ENCODE peak calls at places on chromosomes 5 and 9, in six cellular contexts. E is heart right ventricle, O is pancreas, D is GM23248, A is Peyer's patch, T is ovary. W is an unnamed sample.

GRCh38 chr9:93058357-93059096 is at the start of gene SUSD3:
- DNase-seq in T (peak), A (peak), D (no peak), O (peak), E (peak), W (peak)

GRCh38 chr5:122401991-122402710 is 90.1 kb downstream of the SNCAIP start:
- DNase-seq in A (no peak), D (no peak), T (no peak), O (no peak), E (no peak), W (no peak)

GRCh38 chr9:4812872-4813271 is 20.1 kb downstream of the RCL1 start:
- DNase-seq in E (no peak), O (no peak), D (no peak), T (no peak), A (no peak), W (no peak)

GRCh38 chr5:14105717-14106435 is 37.3 kb upstream of the TRIO start:
- DNase-seq in T (peak), A (no peak), E (no peak), D (peak), O (peak), W (no peak)

GRCh38 chr5:79235578-79236363 is at the start of gene JMY:
- DNase-seq in A (peak), T (peak), D (peak), E (peak), O (peak), W (peak)

GRCh38 chr5:115738807-115739206 is 77.7 kb downstream of the CDO1 start:
- DNase-seq in T (no peak), A (no peak), E (no peak), D (no peak), O (no peak), W (no peak)

GRCh38 chr9:133813749-133814585 is 75.8 kb upstream of the SARDH start:
- DNase-seq in E (peak), D (no peak), O (no peak), A (no peak), T (no peak), W (no peak)

GRCh38 chr9:106657951-106658350 is 205.0 kb upstream of the ZNF462 start:
- DNase-seq in O (no peak), A (no peak), E (no peak), D (no peak), T (no peak), W (no peak)

GRCh38 chr5:3381206-3381825 is 214.3 kb upstream of the IRX1 start:
- DNase-seq in D (no peak), A (no peak), O (no peak), E (no peak), T (no peak), W (no peak)

GRCh38 chr5:58958701-58959100 is 375.8 kb downstream of the RAB3C start:
- DNase-seq in D (no peak), T (no peak), A (no peak), O (no peak), E (no peak), W (no peak)

GRCh38 chr9:15513335-15513734 is 2.6 kb upstream of the PSIP1 start:
- DNase-seq in E (no peak), D (peak), A (no peak), T (no peak), O (no peak), W (no peak)

GRCh38 chr5:27048507-27048906 is 10.1 kb upstream of the CDH9 start:
- DNase-seq in T (no peak), E (no peak), O (no peak), A (no peak), D (no peak), W (no peak)

GRCh38 chr9:31034311-31034710 is 1350.1 kb upstream of the ACO1 start:
- DNase-seq in T (no peak), A (no peak), E (no peak), O (peak), D (no peak), W (no peak)

GRCh38 chr9:79663878-79664277 is 92.1 kb downstream of the TLE4 start:
- DNase-seq in T (no peak), O (no peak), A (no peak), E (no peak), D (peak), W (no peak)

GRCh38 chr9:107768224-107768623 is 278.7 kb upstream of the KLF4 start:
- DNase-seq in D (no peak), E (peak), T (no peak), O (no peak), A (no peak), W (no peak)

DNA sequence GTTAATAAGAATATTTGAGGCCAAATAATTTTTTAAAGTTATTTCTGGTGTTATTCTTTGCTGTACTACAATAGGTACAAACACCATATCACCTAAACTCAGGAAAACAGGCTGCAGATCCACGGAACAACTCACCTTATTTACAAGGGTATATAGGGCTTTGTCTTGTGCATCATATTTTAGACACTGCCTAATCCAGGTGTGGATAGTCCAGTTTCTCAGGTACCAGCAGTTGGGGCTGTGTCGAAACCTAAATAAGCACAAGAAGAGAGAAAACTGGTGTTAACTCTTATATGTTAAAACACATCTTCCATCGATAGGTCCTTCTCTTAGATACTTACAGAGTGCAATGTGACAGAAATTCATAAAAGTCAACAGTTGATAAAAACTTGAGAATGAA is 82.2 kb downstream of the MRPS27 start:
- DNase-seq in E (no peak), D (no peak), T (no peak), A (no peak), O (no peak), W (no peak)
- H3K27ac ChIP-seq in E (no peak), D (no peak), T (no peak), A (no peak), O (no peak), W (no peak)

DNA sequence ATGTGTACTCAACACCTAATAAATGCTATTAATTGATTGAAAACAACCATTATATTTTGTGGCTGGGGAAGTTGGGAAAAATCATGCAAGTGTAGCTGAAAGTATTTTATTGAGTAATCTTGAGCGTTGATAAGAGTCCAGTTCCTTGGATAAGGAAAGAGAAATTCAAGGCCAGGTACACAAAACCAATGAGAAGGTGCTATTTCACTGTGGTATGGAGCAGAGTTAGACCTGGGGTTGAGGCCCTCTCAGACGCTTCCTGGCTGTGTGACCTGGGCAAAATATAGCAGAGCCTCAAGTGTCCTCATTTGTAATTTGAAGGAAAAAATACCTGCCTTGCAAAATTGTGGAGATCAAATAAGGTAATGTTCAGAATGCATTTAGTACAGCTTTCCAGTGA is 50.1 kb downstream of the GALNT10 start:
- DNase-seq in D (no peak), T (no peak), E (no peak), A (no peak), O (no peak), W (no peak)
- H3K27ac ChIP-seq in D (no peak), T (no peak), E (no peak), A (no peak), O (peak), W (no peak)

GRCh38 chr5:83551826-83552225 is 80.3 kb downstream of the VCAN start:
- DNase-seq in O (no peak), T (no peak), E (no peak), A (no peak), D (peak), W (no peak)
- H3K27ac ChIP-seq in O (no peak), T (no peak), E (peak), A (no peak), D (peak), W (no peak)

GRCh38 chr5:150409638-150410523 is 2.8 kb downstream of the CD74 start:
- DNase-seq in T (peak), O (peak), E (peak), D (peak), A (peak), W (peak)

GRCh38 chr5:150413176-150413901 is 629 bp upstream of the CD74 start:
- DNase-seq in T (no peak), A (no peak), D (no peak), E (no peak), O (no peak), W (no peak)

GRCh38 chr5:150410524-150411244 is 2.0 kb downstream of the CD74 start:
- DNase-seq in A (no peak), E (no peak), T (peak), O (peak), D (peak), W (no peak)

GRCh38 chr5:150412319-150413175 is at the start of gene CD74:
- DNase-seq in O (peak), E (peak), D (peak), T (peak), A (peak), W (peak)

GRCh38 chr5:150411245-150411979 is 1.3 kb downstream of the CD74 start:
- DNase-seq in E (no peak), T (no peak), O (no peak), A (no peak), D (peak), W (peak)
- H3K27ac ChIP-seq in E (peak), T (no peak), O (peak), A (peak), D (no peak), W (peak)

DNA sequence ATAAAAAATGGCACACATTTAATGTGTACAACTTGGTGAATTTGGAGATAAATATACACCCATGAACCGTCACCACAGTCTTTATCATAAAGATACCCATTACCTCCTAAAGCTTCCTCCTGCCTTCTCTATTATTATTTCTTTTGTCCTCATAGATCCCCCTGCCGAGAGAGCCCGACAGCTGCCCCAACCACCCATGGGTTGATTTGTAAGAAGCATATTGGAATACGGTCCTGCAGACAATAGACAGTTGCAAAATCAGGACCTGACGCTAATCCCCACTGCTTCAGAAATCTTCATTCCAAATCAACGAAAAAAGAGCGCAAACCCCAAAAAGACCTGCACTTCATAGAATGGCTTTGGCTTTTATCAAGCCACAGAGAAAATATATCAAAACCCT is 697.5 kb downstream of the SEMA5A start:
- DNase-seq in O (no peak), T (no peak), D (no peak), A (no peak), E (no peak), W (no peak)
- H3K27ac ChIP-seq in O (no peak), T (no peak), D (no peak), A (no peak), E (no peak), W (no peak)

DNA sequence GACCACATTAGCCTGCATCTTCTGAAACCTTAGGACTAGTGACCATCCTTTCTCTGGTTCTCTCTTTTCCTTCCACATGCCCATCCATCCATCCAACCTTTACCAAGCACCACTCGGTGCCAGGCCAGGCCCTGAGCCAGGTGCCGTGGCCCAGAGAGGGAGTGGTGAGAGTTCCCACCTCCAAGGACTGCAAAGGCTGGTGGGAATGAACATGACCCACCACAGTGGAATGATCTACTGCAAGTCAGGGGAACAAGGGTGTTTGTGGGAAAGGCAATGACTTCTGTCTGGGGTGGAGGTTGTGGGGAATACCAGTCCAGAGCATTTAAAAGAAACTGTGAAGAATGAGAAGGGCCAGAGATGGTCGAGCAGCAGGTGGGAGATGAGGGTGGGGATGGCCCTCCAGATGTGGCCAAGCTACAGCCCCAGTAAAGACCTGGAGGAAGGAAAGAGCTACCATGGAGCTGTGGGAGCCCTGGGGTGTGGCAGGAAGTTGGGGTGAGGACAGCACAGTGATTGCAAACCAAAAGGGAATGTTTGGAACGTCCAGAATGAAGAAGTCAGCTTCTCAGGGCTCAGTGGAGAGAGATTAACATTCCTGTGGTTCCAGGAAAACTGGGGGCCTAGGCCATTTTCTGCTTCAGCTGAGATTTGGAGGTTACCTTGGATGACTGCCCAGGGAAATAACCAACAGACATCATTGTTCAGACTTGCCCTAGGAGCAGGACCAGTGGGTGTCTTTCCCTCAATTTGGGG is 30.6 kb upstream of the CORO2A start:
- DNase-seq in E (no peak), A (no peak), T (no peak), O (no peak), D (peak), W (no peak)
- H3K27ac ChIP-seq in E (no peak), A (no peak), T (no peak), O (no peak), D (peak), W (peak)

GRCh38 chr5:7878381-7878873 is 9.5 kb downstream of the MTRR start:
- DNase-seq in A (no peak), D (peak), E (no peak), T (no peak), O (no peak), W (no peak)
- H3K27ac ChIP-seq in A (no peak), D (peak), E (no peak), T (no peak), O (no peak), W (no peak)

GRCh38 chr5:173777149-173777548 is 111.0 kb upstream of the CPEB4 start:
- DNase-seq in A (no peak), T (no peak), O (no peak), E (no peak), D (no peak), W (no peak)

GRCh38 chr5:173777669-173778068 is 110.5 kb upstream of the CPEB4 start:
- DNase-seq in A (no peak), T (no peak), O (no peak), E (no peak), D (no peak), W (no peak)

GRCh38 chr5:173778152-173778782 is 109.9 kb upstream of the CPEB4 start:
- DNase-seq in O (no peak), A (no peak), D (no peak), E (no peak), T (no peak), W (peak)

GRCh38 chr5:173780356-173781234 is 107.6 kb upstream of the CPEB4 start:
- DNase-seq in A (no peak), T (no peak), O (no peak), D (no peak), E (no peak), W (no peak)

GRCh38 chr5:173778784-173779304 is 109.3 kb upstream of the CPEB4 start:
- DNase-seq in O (no peak), T (no peak), A (no peak), D (no peak), E (no peak), W (no peak)
- H3K27ac ChIP-seq in O (peak), T (no peak), A (peak), D (no peak), E (no peak), W (peak)